ENCODE peak calls at places on chromosomes 11 and 22, in four cellular contexts. U is stimulated activated CD8-positive, alpha-beta memory T cell treated with anti-CD3 and anti-CD28 coated beads, Interleukin-12 subunit alpha, Interleukin-12 subunit beta, amount 100 ng/mL, for 4 hours; C is stimulated activated CD4-positive, alpha-beta T cell treated with anti-CD3 and anti-CD28 coated beads, Interleukin-12 subunit alpha, Interleukin-12 subunit beta, amount 100 ng/mL, for 4 hours; W is RWPE1. X is an unnamed sample.

GRCh38 chr11:88310246-88310645 is 27.3 kb downstream of the CTSC start:
- DNase-seq in C (no peak), W (no peak), U (no peak), X (no peak)

GRCh38 chr11:80700386-80700785 is 1259.6 kb upstream of the TENM4 start:
- DNase-seq in W (no peak), C (no peak), U (no peak), X (no peak)

GRCh38 chr11:23206736-23207336 is 346.6 kb upstream of the CCDC179 start:
- DNase-seq in C (no peak), W (peak; percentile 5), U (no peak), X (no peak)

GRCh38 chr11:106344392-106344791 is 266.9 kb downstream of the AASDHPPT start:
- DNase-seq in C (no peak), U (no peak), W (no peak), X (no peak)

GRCh38 chr11:94638278-94638901 is 71.2 kb downstream of the PIWIL4 start:
- DNase-seq in U (no peak), C (no peak), W (no peak), X (no peak)

GRCh38 chr11:68806931-68807844 is 34.5 kb downstream of the CPT1A start:
- DNase-seq in C (no peak), W (peak; percentile 64), U (no peak), X (no peak)

GRCh38 chr11:114192841-114193389 is 103.3 kb upstream of the NNMT start:
- DNase-seq in W (no peak), U (no peak), C (no peak), X (no peak)

GRCh38 chr11:132451942-132452601 is 1080.2 kb downstream of the OPCML start:
- DNase-seq in C (no peak), U (no peak), W (no peak), X (no peak)

GRCh38 chr22:28341001-28341400 is 338.6 kb downstream of the TTC28 start:
- DNase-seq in C (no peak), U (no peak), W (peak; percentile 4), X (no peak)

X was measured in NCI-H1048.